ENCODE peak calls at places on chromosome 1, in six cellular contexts. One of them, this sample, is unnamed.

GRCh38 chr1:34858901-34859441 is 578 bp downstream of the SMIM12 start:
- DNase-seq in GM10248: no peak
- DNase-seq in heart left ventricle: no peak
- DNase-seq in progenitor cell of endocrine pancreas: no peak
- DNase-seq in Calu3: peak
- DNase-seq in SK-N-SH: no peak
- DNase-seq in this sample: no peak

GRCh38 chr1:112721966-112722524 is 6.9 kb upstream of the PPM1J start:
- DNase-seq in GM10248: no peak
- DNase-seq in Calu3: no peak
- DNase-seq in progenitor cell of endocrine pancreas: no peak
- DNase-seq in SK-N-SH: no peak
- DNase-seq in heart left ventricle: no peak
- DNase-seq in this sample: no peak

GRCh38 chr1:184574588-184574987 is 180.1 kb downstream of the EDEM3 start:
- DNase-seq in Calu3: no peak
- DNase-seq in SK-N-SH: no peak
- DNase-seq in GM10248: no peak
- DNase-seq in progenitor cell of endocrine pancreas: no peak
- DNase-seq in heart left ventricle: no peak
- DNase-seq in this sample: no peak

GRCh38 chr1:25559996-25560395 is 16.6 kb downstream of the LDLRAP1 start:
- DNase-seq in Calu3: no peak
- DNase-seq in heart left ventricle: no peak
- DNase-seq in GM10248: no peak
- DNase-seq in SK-N-SH: no peak
- DNase-seq in progenitor cell of endocrine pancreas: no peak
- DNase-seq in this sample: no peak

GRCh38 chr1:241841661-241842060 is 6.3 kb upstream of the EXO1 start:
- DNase-seq in heart left ventricle: no peak
- DNase-seq in GM10248: no peak
- DNase-seq in Calu3: no peak
- DNase-seq in SK-N-SH: no peak
- DNase-seq in progenitor cell of endocrine pancreas: no peak
- DNase-seq in this sample: no peak

GRCh38 chr1:224565186-224565585 is 50.9 kb upstream of the CNIH3 start:
- DNase-seq in heart left ventricle: no peak
- DNase-seq in Calu3: peak
- DNase-seq in GM10248: no peak
- DNase-seq in progenitor cell of endocrine pancreas: no peak
- DNase-seq in SK-N-SH: no peak
- DNase-seq in this sample: no peak

GRCh38 chr1:150893336-150893913 is 6.5 kb downstream of the CTXND2 start:
- DNase-seq in progenitor cell of endocrine pancreas: no peak
- DNase-seq in heart left ventricle: no peak
- DNase-seq in Calu3: no peak
- DNase-seq in GM10248: no peak
- DNase-seq in SK-N-SH: no peak
- DNase-seq in this sample: no peak

GRCh38 chr1:102891868-102892625 is 216.3 kb downstream of the COL11A1 start:
- DNase-seq in heart left ventricle: no peak
- DNase-seq in progenitor cell of endocrine pancreas: no peak
- DNase-seq in GM10248: no peak
- DNase-seq in SK-N-SH: no peak
- DNase-seq in Calu3: no peak
- DNase-seq in this sample: no peak

GRCh38 chr1:111563619-111564018 is 56.0 kb upstream of the RAP1A start:
- DNase-seq in Calu3: peak
- DNase-seq in heart left ventricle: no peak
- DNase-seq in GM10248: no peak
- DNase-seq in progenitor cell of endocrine pancreas: no peak
- DNase-seq in SK-N-SH: no peak
- DNase-seq in this sample: no peak

GRCh38 chr1:201655243-201655642 is 116.3 kb downstream of the NAV1 start:
- DNase-seq in heart left ventricle: no peak
- DNase-seq in progenitor cell of endocrine pancreas: no peak
- DNase-seq in GM10248: no peak
- DNase-seq in Calu3: no peak
- DNase-seq in SK-N-SH: peak
- DNase-seq in this sample: no peak

GRCh38 chr1:76237201-76237600 is 162.7 kb downstream of the ST6GALNAC3 start:
- DNase-seq in GM10248: no peak
- DNase-seq in Calu3: no peak
- DNase-seq in progenitor cell of endocrine pancreas: no peak
- DNase-seq in heart left ventricle: no peak
- DNase-seq in SK-N-SH: no peak
- DNase-seq in this sample: no peak

GRCh38 chr1:52913537-52913936 is 8.0 kb downstream of the ECHDC2 start:
- DNase-seq in Calu3: no peak
- DNase-seq in progenitor cell of endocrine pancreas: no peak
- DNase-seq in SK-N-SH: no peak
- DNase-seq in heart left ventricle: no peak
- DNase-seq in GM10248: no peak
- DNase-seq in this sample: no peak

GRCh38 chr1:78102082-78102481 is 56.3 kb downstream of the GIPC2 start:
- DNase-seq in GM10248: no peak
- DNase-seq in heart left ventricle: no peak
- DNase-seq in progenitor cell of endocrine pancreas: no peak
- DNase-seq in Calu3: no peak
- DNase-seq in SK-N-SH: no peak
- DNase-seq in this sample: no peak

GRCh38 chr1:40906781-40907400 is 44.7 kb upstream of the CITED4 start:
- DNase-seq in progenitor cell of endocrine pancreas: no peak
- DNase-seq in GM10248: no peak
- DNase-seq in Calu3: peak
- DNase-seq in heart left ventricle: no peak
- DNase-seq in SK-N-SH: no peak
- DNase-seq in this sample: no peak

GRCh38 chr1:167880570-167880969 is 33.4 kb downstream of the ADCY10 start:
- DNase-seq in heart left ventricle: no peak
- DNase-seq in progenitor cell of endocrine pancreas: no peak
- DNase-seq in Calu3: no peak
- DNase-seq in SK-N-SH: no peak
- DNase-seq in GM10248: no peak
- DNase-seq in this sample: no peak

DNA sequence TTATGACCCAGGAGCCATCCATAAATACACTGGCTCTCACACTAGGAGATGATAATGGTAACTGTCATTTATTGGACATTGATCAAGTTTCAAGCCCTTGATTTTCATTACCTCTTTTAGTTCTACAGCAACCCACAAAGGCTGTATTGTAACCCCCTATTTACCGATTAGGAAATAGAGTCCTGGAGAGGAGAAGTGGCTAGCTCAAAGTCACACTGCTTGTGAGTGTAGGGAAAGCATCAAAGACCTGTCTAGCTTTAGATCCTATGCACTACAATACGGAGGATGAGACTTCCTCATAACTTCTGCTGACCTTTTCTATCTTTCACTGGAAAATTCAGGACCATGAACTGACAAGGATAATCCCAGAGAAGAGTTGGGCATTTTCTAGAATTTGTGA is 115.2 kb downstream of the LMX1A start:
- DNase-seq in GM10248: no peak
- DNase-seq in SK-N-SH: no peak
- DNase-seq in Calu3: no peak
- DNase-seq in progenitor cell of endocrine pancreas: no peak
- DNase-seq in heart left ventricle: no peak
- DNase-seq in this sample: no peak
- TF ChIP-seq CTCF in GM10248: no peak
- TF ChIP-seq CTCF in SK-N-SH: no peak
- TF ChIP-seq CTCF in Calu3: no peak
- TF ChIP-seq CTCF in progenitor cell of endocrine pancreas: no peak
- TF ChIP-seq CTCF in heart left ventricle: no peak
- TF ChIP-seq CTCF in this sample: no peak

DNA sequence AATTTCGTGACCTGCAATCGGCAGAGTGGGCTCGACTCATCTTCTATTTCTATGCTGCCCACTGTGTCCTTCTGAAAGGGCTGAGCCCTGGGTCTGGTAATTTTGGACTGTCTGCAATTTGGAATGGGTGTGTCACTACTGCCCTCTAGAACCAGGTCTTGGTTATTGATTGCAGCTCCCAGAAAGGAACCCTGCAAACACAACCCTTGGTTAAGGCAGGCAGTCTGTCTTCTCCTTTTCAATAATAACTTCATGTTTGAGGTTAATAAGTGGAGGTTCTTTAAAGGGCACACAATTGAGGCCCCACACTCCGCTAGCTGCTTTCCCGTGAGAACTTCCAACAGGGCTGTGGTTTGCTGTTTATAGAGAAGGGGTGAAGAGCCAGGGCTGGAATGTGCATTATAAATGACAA is 79.9 kb upstream of the LYST start:
- DNase-seq in Calu3: peak
- DNase-seq in heart left ventricle: no peak
- DNase-seq in SK-N-SH: no peak
- DNase-seq in progenitor cell of endocrine pancreas: no peak
- DNase-seq in GM10248: peak
- DNase-seq in this sample: no peak
- TF ChIP-seq CTCF in Calu3: no peak
- TF ChIP-seq CTCF in heart left ventricle: peak
- TF ChIP-seq CTCF in SK-N-SH: peak
- TF ChIP-seq CTCF in progenitor cell of endocrine pancreas: no peak
- TF ChIP-seq CTCF in GM10248: peak
- TF ChIP-seq CTCF in this sample: peak

DNA sequence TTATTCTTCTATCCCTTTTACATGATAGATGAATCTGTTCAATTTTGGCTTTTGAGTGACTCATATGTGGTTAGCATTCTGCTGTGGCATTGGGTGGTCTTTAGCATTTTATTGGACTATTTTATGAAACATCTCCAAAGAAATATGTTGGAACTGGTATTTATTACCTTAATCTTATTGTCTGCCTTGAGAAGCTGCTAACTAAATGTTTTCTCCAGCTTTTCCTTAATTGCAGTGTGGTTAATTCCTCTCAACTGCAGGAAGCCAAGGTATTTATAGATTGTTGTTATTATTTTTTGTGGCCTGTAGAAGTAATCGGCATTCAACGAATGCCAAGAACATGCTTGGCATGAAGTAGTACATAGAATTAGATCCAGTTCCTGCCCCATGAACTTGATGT is 64.1 kb downstream of the NOS1AP start:
- DNase-seq in progenitor cell of endocrine pancreas: no peak
- DNase-seq in SK-N-SH: no peak
- DNase-seq in heart left ventricle: no peak
- DNase-seq in Calu3: no peak
- DNase-seq in GM10248: no peak
- DNase-seq in this sample: no peak
- TF ChIP-seq CTCF in progenitor cell of endocrine pancreas: no peak
- TF ChIP-seq CTCF in SK-N-SH: no peak
- TF ChIP-seq CTCF in heart left ventricle: no peak
- TF ChIP-seq CTCF in Calu3: no peak
- TF ChIP-seq CTCF in GM10248: no peak
- TF ChIP-seq CTCF in this sample: no peak

GRCh38 chr1:216193839-216194443 is 229.3 kb downstream of the USH2A start:
- DNase-seq in SK-N-SH: no peak
- DNase-seq in Calu3: peak
- DNase-seq in progenitor cell of endocrine pancreas: no peak
- DNase-seq in heart left ventricle: no peak
- DNase-seq in GM10248: no peak
- DNase-seq in this sample: no peak
- TF ChIP-seq CTCF in SK-N-SH: peak
- TF ChIP-seq CTCF in Calu3: peak
- TF ChIP-seq CTCF in progenitor cell of endocrine pancreas: peak
- TF ChIP-seq CTCF in heart left ventricle: no peak
- TF ChIP-seq CTCF in GM10248: no peak
- TF ChIP-seq CTCF in this sample: peak